ENCODE peak calls at places on chromosomes 13 and 19, in four cellular contexts. U, K, L and R are unnamed samples. For H3K9me3, the result is how much of the 10 kb centered on the place peaks cover.

GRCh38 chr19:16529466-16530144 is 12.6 kb downstream of the CHERP start:
- DNase-seq in L (no peak), U (no peak), K (no peak), R (no peak)

GRCh38 chr13:33537691-33538090 is 252.1 kb upstream of the STARD13 start:
- DNase-seq in K (no peak), L (no peak), U (no peak), R (no peak)

GRCh38 chr19:23070353-23070781 is 46.5 kb upstream of the ZNF730 start:
- DNase-seq in L (peak), K (peak), U (peak), R (peak)

GRCh38 chr13:98592353-98592740 is 15.4 kb upstream of the STK24 start:
- DNase-seq in L (no peak), U (no peak), K (no peak), R (no peak)

GRCh38 chr19:2246801-2247361 is 2.2 kb upstream of the AMH start:
- DNase-seq in U (peak), K (peak), L (no peak), R (peak)

GRCh38 chr19:5693195-5694166 is 3.4 kb downstream of the RPL36 start:
- DNase-seq in L (no peak), K (no peak), U (no peak), R (no peak)

GRCh38 chr19:3367572-3368440 is 1.4 kb downstream of the NFIC start:
- DNase-seq in U (no peak), L (peak), K (no peak), R (no peak)

GRCh38 chr13:73412933-73413332 is 354.1 kb downstream of the KLF5 start:
- DNase-seq in K (no peak), U (no peak), L (no peak), R (no peak)

GRCh38 chr13:103926118-103926517 is 859.9 kb upstream of the SLC10A2 start:
- DNase-seq in K (no peak), U (no peak), L (no peak), R (no peak)

GRCh38 chr13:86692291-86692690 is 893.1 kb upstream of the SLITRK6 start:
- DNase-seq in L (no peak), U (no peak), K (no peak), R (no peak)

GRCh38 chr19:58181902-58182576 is 822 bp upstream of the ZNF274 start:
- DNase-seq in L (no peak), K (no peak), U (peak), R (peak)

GRCh38 chr13:99046851-99047250 is 69.0 kb upstream of the DOCK9 start:
- DNase-seq in U (no peak), L (no peak), K (no peak), R (no peak)

GRCh38 chr19:33040994-33041827 is 23.5 kb downstream of the RHPN2 start:
- DNase-seq in U (no peak), K (no peak), L (no peak), R (no peak)

GRCh38 chr13:77338329-77338728 is 11.4 kb upstream of the MYCBP2 start:
- DNase-seq in L (no peak), K (no peak), U (no peak), R (no peak)

GRCh38 chr19:6720369-6721112 is at the start of gene C3:
- DNase-seq in L (peak), U (peak), K (peak), R (peak)

GRCh38 chr19:30046522-30046921 is 104.5 kb downstream of the URI1 start:
- DNase-seq in U (no peak), L (no peak), K (no peak), R (no peak)

GRCh38 chr19:2199215-2199614 is 35.5 kb downstream of the DOT1L start:
- DNase-seq in U (no peak), K (no peak), L (no peak), R (no peak)

GRCh38 chr19:29269641-29270040 is 56.7 kb upstream of the UQCRFS1 start:
- DNase-seq in U (no peak), L (no peak), K (no peak), R (no peak)

GRCh38 chr13:113941571-113942191 is 32.2 kb downstream of the C13orf46 start:
- DNase-seq in K (no peak), U (peak), L (no peak), R (peak)

GRCh38 chr13:25881946-25882574 is 169.8 kb downstream of the SHISA2 start:
- DNase-seq in L (no peak), U (peak), K (no peak), R (no peak)

GRCh38 chr13:22220186-22221160 is 549.6 kb downstream of the FGF9 start:
- DNase-seq in U (no peak), L (no peak), K (no peak), R (no peak)

GRCh38 chr13:85241045-85241444 is 558.2 kb downstream of the SLITRK6 start:
- DNase-seq in L (no peak), K (no peak), U (peak), R (no peak)

GRCh38 chr13:25440081-25440480 is 68.3 kb downstream of the ATP8A2 start:
- DNase-seq in L (no peak), U (no peak), K (no peak), R (no peak)

GRCh38 chr13:52405369-52405766 is 604 bp downstream of the THSD1 start:
- DNase-seq in L (no peak), U (no peak), K (no peak), R (no peak)

GRCh38 chr13:46211116-46211515 is 612 bp upstream of the LRRC63 start:
- DNase-seq in U (no peak), K (no peak), L (no peak), R (no peak)

GRCh38 chr19:43634068-43634467 is 5.6 kb downstream of the CADM4 start:
- DNase-seq in K (no peak), U (no peak), L (no peak), R (no peak)

GRCh38 chr13:37751025-37751424 is 118.5 kb downstream of the TRPC4 start:
- DNase-seq in L (no peak), U (no peak), K (no peak), R (no peak)

GRCh38 chr13:48258002-48258401 is 25.0 kb downstream of the ITM2B start:
- DNase-seq in U (no peak), L (no peak), K (no peak), R (no peak)

GRCh38 chr19:6011794-6012193 is 33.9 kb upstream of the RANBP3 start:
- DNase-seq in K (no peak), U (no peak), L (no peak), R (no peak)

GRCh38 chr13:76884571-76885202 is 1.5 kb downstream of the KCTD12 start:
- DNase-seq in K (no peak), L (peak), U (peak), R (no peak)

GRCh38 chr13:109746364-109746763 is 40.0 kb downstream of the IRS2 start:
- DNase-seq in U (no peak), L (no peak), K (peak), R (no peak)

GRCh38 chr13:109745060-109745459 is 41.3 kb downstream of the IRS2 start:
- DNase-seq in L (no peak), K (no peak), U (no peak), R (no peak)

GRCh38 chr13:109744512-109745051 is 41.8 kb downstream of the IRS2 start:
- DNase-seq in U (peak), K (peak), L (peak), R (peak)

GRCh38 chr13:109743706-109744453 is 42.5 kb downstream of the IRS2 start:
- DNase-seq in U (peak), K (no peak), L (peak), R (no peak)

DNA sequence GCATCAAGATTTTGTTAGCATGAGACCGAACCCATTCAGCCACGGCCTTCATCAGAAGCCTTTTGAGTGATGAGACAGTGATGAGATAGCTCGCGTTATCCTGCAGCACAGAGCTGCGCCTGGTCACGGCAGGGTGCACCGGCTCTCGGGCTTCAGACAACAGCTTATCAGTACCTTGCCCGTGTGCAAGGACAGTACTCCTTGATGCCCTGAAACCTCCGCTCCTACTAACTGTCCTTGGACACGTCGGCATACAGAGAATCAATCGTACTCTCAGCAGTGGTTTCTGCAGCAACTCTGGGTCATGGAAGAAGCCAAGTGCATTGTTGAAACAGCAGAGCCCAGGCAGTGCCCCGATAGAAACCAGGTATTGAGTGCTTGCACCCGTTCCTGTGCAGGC is 40.7 kb downstream of the IRS2 start:
- DNase-seq in U (no peak), L (no peak), K (peak), R (no peak)
- H3K9me3 ChIP-seq in U (under half), L (under half), K (under half), R (under half)

GRCh38 chr19:9413240-9413954 is 22.0 kb downstream of the ZNF266 start:
- DNase-seq in U (peak), L (no peak), K (no peak), R (no peak)
- H3K9me3 ChIP-seq in U (under half), L (half or more), K (under half), R (half or more)

GRCh38 chr13:112231451-112232083 is 144.6 kb upstream of the SPACA7 start:
- DNase-seq in U (no peak), L (no peak), K (no peak), R (no peak)

GRCh38 chr13:112227031-112227430 is 149.1 kb upstream of the SPACA7 start:
- DNase-seq in K (no peak), U (no peak), L (no peak), R (no peak)

GRCh38 chr13:112229445-112229844 is 146.7 kb upstream of the SPACA7 start:
- DNase-seq in L (no peak), K (no peak), U (no peak), R (no peak)

GRCh38 chr13:112233256-112233655 is 142.9 kb upstream of the SPACA7 start:
- DNase-seq in L (no peak), U (no peak), K (no peak), R (no peak)

GRCh38 chr13:112229992-112230872 is 145.9 kb upstream of the SPACA7 start:
- DNase-seq in U (no peak), K (no peak), L (no peak), R (no peak)
- H3K9me3 ChIP-seq in U (under half), K (under half), L (under half), R (under half)

DNA sequence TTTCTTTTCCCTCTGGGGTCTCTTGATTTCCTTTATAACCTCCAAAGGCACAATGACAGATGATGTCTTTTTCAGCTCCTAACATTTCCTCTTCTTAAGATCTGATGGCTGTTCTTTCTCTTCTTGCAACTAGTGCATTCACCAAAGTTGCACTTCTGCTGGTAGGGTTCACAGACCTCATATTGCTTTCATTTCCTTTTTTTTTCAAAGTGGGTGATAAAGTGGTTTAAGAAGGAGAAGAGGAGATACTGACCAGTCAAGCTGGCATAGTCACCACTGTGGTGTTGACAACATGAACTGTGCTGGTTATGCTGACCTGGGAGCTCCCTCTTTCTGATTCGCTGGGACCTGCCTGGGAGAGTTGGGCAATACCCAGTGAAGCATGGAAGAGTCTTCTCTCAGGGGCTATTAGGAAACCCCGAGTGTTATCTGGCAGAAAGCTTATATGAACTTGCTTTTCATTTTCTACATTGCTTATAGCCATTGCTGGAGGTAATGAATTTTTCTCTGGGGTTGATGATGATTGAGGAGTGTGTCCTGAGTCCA is 222.9 kb downstream of the SLITRK5 start:
- DNase-seq in L (no peak), U (no peak), K (no peak), R (no peak)
- H3K9me3 ChIP-seq in L (under half), U (under half), K (under half), R (under half)

GRCh38 chr19:36876993-36877938 is 26.6 kb downstream of the ZNF345 start:
- DNase-seq in L (no peak), K (no peak), U (peak), R (no peak)
- H3K9me3 ChIP-seq in L (half or more), K (half or more), U (under half), R (half or more)

DNA sequence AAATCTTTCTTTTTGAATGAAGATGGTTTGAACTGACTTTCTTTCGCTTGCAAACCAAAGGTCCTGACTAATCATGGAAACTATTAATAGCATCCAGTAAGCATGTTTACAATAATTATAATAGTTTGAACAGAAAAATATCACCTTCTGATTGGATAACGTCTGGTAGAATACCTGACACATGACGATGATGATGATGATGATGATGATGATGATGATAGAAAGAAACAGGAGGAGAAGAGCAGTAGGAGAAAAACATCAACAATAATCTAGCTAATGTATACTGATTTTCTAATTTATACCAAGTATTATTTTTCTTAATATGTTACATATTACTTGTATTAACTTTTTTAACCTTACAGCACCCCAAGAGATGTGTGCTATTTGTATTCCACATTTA is 157.5 kb upstream of the SPRY2 start:
- DNase-seq in L (no peak), K (no peak), U (no peak), R (no peak)
- H3K9me3 ChIP-seq in L (under half), K (under half), U (under half), R (under half)

GRCh38 chr19:51946602-51947001 is 19.3 kb downstream of the ZNF613 start:
- DNase-seq in K (no peak), U (no peak), L (no peak), R (no peak)
- H3K9me3 ChIP-seq in K (under half), U (under half), L (half or more), R (half or more)

DNA sequence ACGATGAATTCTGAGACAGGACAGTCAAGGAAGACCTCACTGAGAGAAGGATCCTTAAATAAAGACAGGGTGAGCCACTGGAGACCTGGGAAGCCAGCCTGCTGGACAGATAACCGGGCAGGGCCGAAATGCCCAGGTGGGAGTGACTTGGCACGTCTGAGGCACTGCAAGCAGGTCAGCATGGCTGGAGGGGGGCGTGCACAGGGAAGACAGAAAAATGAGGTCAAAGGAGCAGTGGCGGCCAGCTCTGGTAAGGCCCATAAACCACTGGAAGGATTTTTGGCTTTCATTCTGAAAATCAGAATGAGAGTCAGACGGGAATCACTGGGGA is 5.8 kb upstream of the ATP1A3 start:
- DNase-seq in U (no peak), L (no peak), K (no peak), R (no peak)
- H3K9me3 ChIP-seq in U (under half), L (under half), K (under half), R (under half)

DNA sequence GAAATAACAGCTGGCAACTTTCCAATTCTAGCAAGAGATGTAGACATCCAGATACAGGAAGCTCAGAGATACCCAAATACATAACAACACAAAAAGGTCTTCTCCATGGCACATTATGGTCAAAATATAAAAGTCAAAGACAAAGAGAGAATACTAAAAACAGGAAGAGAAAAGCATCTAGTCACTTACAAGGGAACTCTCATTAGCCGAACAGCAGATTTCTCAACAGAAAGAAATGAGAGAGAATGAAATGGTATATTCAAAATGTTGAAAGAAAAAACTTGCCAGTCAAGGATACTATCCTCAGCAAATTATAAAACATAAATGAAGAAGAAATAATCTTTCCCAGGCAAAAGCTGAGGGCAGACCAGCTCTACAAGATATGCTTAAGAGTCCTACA is 12.4 kb downstream of the ZNF780A start:
- DNase-seq in L (no peak), U (no peak), K (no peak), R (no peak)
- H3K9me3 ChIP-seq in L (under half), U (under half), K (under half), R (half or more)

GRCh38 chr13:18956473-18957078 is 225.0 kb downstream of the TUBA3C start:
- DNase-seq in K (no peak), U (no peak), L (no peak), R (no peak)
- H3K9me3 ChIP-seq in K (under half), U (under half), L (under half), R (under half)